ENCODE peak calls at places on chromosomes 1 and 21, in six cellular contexts. Z is cardiac fibroblast, H is endothelial cell, R is GM12878, C is Calu3, V is IMR-90. M is an unnamed sample.

GRCh38 chr1:39164256-39164655 is 40.2 kb upstream of the MACF1 start:
- DNase-seq in C (no peak), H (no peak), V (no peak), R (no peak), Z (no peak), M (no peak)

GRCh38 chr1:180213401-180214177 is 16.5 kb upstream of the LHX4 start:
- DNase-seq in Z (peak), C (no peak), V (no peak), H (no peak), R (peak), M (no peak)

GRCh38 chr1:42046772-42047552 is 106.2 kb upstream of the GUCA2B start:
- DNase-seq in V (no peak), R (no peak), H (no peak), C (no peak), Z (peak), M (no peak)

GRCh38 chr1:154960446-154961136 is 991 bp downstream of the PYGO2 start:
- DNase-seq in V (no peak), H (no peak), Z (no peak), R (no peak), C (no peak), M (no peak)

GRCh38 chr1:16321176-16321867 is 31.0 kb downstream of the FBXO42 start:
- DNase-seq in H (no peak), Z (peak), R (peak), V (no peak), C (no peak), M (no peak)

GRCh38 chr1:3727042-3727824 is 25.0 kb upstream of the CCDC27 start:
- DNase-seq in H (peak), R (no peak), C (no peak), Z (peak), V (no peak), M (no peak)

GRCh38 chr1:240691521-240692338 is 79.8 kb upstream of the GREM2 start:
- DNase-seq in V (peak), Z (peak), R (no peak), C (peak), H (peak), M (peak)

GRCh38 chr1:36182734-36183133 is 26.8 kb downstream of the MAP7D1 start:
- DNase-seq in H (no peak), V (no peak), Z (no peak), R (no peak), C (no peak), M (no peak)

GRCh38 chr1:240190881-240191385 is 99.2 kb downstream of the FMN2 start:
- DNase-seq in Z (peak), H (no peak), V (peak), R (no peak), C (peak), M (no peak)

GRCh38 chr1:230081751-230082150 is 14.7 kb downstream of the GALNT2 start:
- DNase-seq in R (no peak), Z (no peak), H (no peak), C (no peak), V (no peak), M (no peak)

GRCh38 chr1:40982721-40983120 is 3.2 kb downstream of the CTPS1 start:
- DNase-seq in V (no peak), C (no peak), H (no peak), R (no peak), Z (no peak), M (no peak)

GRCh38 chr1:11569551-11569950 is 84.7 kb downstream of the FBXO2 start:
- DNase-seq in C (no peak), V (no peak), Z (no peak), H (no peak), R (no peak), M (no peak)

GRCh38 chr1:52403566-52404115 is 582 bp downstream of the ORC1 start:
- DNase-seq in H (no peak), V (peak), C (peak), Z (peak), R (peak), M (no peak)

GRCh38 chr1:115428676-115429075 is 90.6 kb upstream of the NGF start:
- DNase-seq in V (no peak), C (no peak), H (no peak), R (no peak), Z (no peak), M (no peak)

GRCh38 chr1:198678901-198679329 is 40.1 kb downstream of the PTPRC start:
- DNase-seq in C (no peak), R (no peak), V (no peak), Z (no peak), H (no peak), M (no peak)

GRCh38 chr1:117606608-117607261 is 887 bp downstream of the TENT5C start:
- DNase-seq in C (peak), R (no peak), V (peak), H (no peak), Z (peak), M (no peak)

GRCh38 chr21:34889287-34889536 is 159.9 kb downstream of the RUNX1 start:
- DNase-seq in R (no peak), Z (peak), V (peak), H (peak), C (peak), M (no peak)

GRCh38 chr1:145979746-145980435 is 15.4 kb downstream of the POLR3GL start:
- DNase-seq in C (no peak), Z (no peak), V (no peak), H (no peak), R (peak), M (no peak)

GRCh38 chr1:50620680-50621329 is 197.6 kb upstream of the DMRTA2 start:
- DNase-seq in V (peak), R (no peak), C (peak), H (no peak), Z (peak), M (no peak)

GRCh38 chr1:160997323-160998038 is 23.5 kb downstream of the F11R start:
- DNase-seq in V (peak), R (no peak), C (peak), H (peak), Z (peak), M (no peak)
- TF ChIP-seq CTCF in V (peak), R (peak), C (peak), H (peak), Z (peak), M (peak)

GRCh38 chr1:113978863-113979702 is at the start of gene OLFML3:
- DNase-seq in H (peak), Z (peak), R (peak), V (peak), C (peak), M (peak)

GRCh38 chr1:113975211-113975895 is 3.9 kb upstream of the OLFML3 start:
- DNase-seq in C (no peak), H (no peak), R (no peak), Z (peak), V (peak), M (no peak)

GRCh38 chr1:113972954-113973353 is 6.3 kb upstream of the OLFML3 start:
- DNase-seq in R (no peak), Z (no peak), C (no peak), H (no peak), V (no peak), M (no peak)

GRCh38 chr1:113980120-113980519 is 846 bp downstream of the OLFML3 start:
- DNase-seq in R (no peak), H (no peak), Z (peak), C (no peak), V (peak), M (no peak)

DNA sequence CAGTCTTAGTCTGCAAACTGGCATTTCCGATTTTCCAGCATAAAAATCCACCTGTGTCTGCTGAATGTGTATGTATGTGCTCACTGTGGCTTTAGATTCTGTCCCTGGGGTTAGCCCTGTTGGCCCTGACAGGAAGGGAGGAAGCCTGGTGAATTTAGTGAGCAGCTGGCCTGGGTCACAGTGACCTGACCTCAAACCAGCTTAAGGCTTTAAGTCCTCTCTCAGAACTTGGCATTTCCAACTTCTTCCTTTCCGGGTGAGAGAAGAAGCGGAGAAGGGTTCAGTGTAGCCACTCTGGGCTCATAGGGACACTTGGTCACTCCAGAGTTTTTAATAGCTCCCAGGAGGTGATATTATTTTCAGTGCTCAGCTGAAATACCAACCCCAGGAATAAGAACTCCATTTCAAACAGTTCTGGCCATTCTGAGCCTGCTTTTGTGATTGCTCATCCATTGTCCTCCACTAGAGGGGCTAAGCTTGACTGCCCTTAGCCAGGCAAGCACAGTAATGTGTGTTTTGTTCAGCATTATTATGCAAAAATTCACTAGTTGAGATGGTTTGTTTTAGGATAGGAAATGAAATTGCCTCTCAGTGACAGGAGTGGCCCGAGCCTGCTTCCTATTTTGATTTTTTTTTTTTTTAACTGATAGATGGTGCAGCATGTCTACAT is 2.5 kb upstream of the OLFML3 start:
- DNase-seq in Z (peak), C (no peak), H (no peak), V (peak), R (no peak), M (no peak)
- TF ChIP-seq CTCF in Z (peak), C (peak), H (peak), V (peak), R (peak), M (peak)

DNA sequence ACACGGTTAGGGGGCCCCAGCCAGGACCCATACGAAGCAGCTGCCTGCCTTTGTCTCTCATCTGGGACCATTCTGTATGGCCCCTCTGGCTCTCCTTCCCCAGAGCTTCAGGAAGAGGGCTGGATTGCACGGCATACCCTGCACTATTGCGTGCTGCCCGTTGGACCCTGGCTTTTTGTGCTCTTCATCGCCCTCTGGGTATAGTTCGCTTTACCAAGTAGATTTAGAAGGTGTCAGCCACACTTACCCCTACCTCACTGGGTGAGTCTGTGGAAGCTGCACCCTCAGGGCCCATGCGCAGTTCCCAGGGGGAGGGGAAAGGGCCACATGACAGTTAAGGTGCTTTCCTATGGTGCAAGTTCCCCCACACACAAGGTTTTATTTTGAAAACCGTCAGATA is 7.2 kb downstream of the NAV1 start:
- DNase-seq in V (no peak), H (no peak), Z (no peak), C (peak), R (peak), M (no peak)
- TF ChIP-seq CTCF in V (peak), H (no peak), Z (no peak), C (peak), R (no peak), M (peak)

DNA sequence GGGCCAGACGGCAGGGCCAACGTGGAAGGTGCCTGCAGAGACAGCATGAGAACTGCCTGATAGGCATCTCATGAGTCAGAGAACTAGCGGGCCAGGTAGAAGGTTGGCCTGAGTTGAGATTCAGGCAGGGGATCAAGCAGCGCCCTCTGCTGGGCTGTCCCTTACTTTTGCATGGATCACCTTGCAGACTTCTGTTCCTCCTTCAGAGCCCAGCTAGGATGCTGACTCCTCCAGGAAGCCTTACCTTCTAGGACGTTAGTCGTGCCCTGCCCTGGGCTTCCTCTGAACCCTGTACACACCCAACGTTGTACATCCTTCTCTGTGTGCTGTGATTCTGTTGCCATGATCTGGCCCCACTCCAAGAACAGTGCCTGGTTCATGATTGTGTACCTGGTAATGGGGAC is 231.3 kb upstream of the VAMP3 start:
- DNase-seq in Z (no peak), C (peak), R (no peak), H (peak), V (peak), M (no peak)
- TF ChIP-seq CTCF in Z (peak), C (peak), R (peak), H (peak), V (peak), M (peak)

DNA sequence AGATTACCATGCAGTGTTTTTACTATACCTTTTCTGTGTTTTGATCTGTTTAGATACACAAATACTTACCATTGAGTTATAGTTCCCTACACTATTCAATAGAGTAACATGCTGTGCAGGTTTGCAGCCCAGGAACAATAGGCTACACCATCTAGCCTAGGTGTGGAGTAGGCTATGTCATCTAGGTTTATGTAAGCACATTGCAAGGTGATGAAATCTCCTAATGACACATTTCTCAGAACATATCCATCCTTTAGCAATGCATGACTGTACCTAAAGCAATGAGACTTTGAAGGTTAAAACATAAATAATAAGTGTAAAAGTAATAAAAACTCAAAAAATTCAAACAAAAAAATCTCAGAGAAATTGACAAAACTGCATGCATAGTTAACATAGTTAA is 358.6 kb downstream of the USH2A start:
- DNase-seq in H (no peak), C (no peak), R (no peak), Z (no peak), V (peak), M (no peak)
- TF ChIP-seq CTCF in H (no peak), C (no peak), R (no peak), Z (no peak), V (no peak), M (no peak)

GRCh38 chr1:58848818-58849411 is 65.1 kb upstream of the JUN start:
- DNase-seq in V (peak), R (no peak), Z (peak), C (peak), H (no peak), M (no peak)
- TF ChIP-seq CTCF in V (peak), R (no peak), Z (peak), C (peak), H (no peak), M (no peak)

GRCh38 chr21:24509131-24509530 is 1098.2 kb downstream of the MRPL39 start:
- DNase-seq in R (no peak), V (no peak), H (no peak), Z (no peak), C (no peak), M (no peak)

GRCh38 chr21:24514081-24514733 is 1093.1 kb downstream of the MRPL39 start:
- DNase-seq in H (no peak), C (no peak), Z (no peak), R (no peak), V (peak), M (no peak)
- TF ChIP-seq CTCF in H (no peak), C (no peak), Z (peak), R (peak), V (peak), M (peak)

GRCh38 chr21:44760376-44760775 is 41.2 kb downstream of the UBE2G2 start:
- DNase-seq in H (no peak), Z (no peak), V (no peak), R (no peak), C (no peak), M (no peak)

GRCh38 chr21:44762221-44763049 is 39.2 kb downstream of the UBE2G2 start:
- DNase-seq in V (no peak), R (no peak), Z (no peak), C (no peak), H (no peak), M (no peak)

GRCh38 chr21:44761747-44762208 is 39.8 kb downstream of the UBE2G2 start:
- DNase-seq in H (no peak), Z (no peak), V (no peak), R (no peak), C (no peak), M (no peak)

GRCh38 chr21:44759628-44760285 is 41.9 kb downstream of the UBE2G2 start:
- DNase-seq in V (no peak), C (no peak), H (no peak), R (no peak), Z (no peak), M (no peak)

GRCh38 chr21:44761011-44761729 is 40.5 kb downstream of the UBE2G2 start:
- DNase-seq in R (no peak), V (no peak), C (peak), Z (no peak), H (no peak), M (no peak)
- TF ChIP-seq CTCF in R (peak), V (no peak), C (no peak), Z (peak), H (no peak), M (peak)

DNA sequence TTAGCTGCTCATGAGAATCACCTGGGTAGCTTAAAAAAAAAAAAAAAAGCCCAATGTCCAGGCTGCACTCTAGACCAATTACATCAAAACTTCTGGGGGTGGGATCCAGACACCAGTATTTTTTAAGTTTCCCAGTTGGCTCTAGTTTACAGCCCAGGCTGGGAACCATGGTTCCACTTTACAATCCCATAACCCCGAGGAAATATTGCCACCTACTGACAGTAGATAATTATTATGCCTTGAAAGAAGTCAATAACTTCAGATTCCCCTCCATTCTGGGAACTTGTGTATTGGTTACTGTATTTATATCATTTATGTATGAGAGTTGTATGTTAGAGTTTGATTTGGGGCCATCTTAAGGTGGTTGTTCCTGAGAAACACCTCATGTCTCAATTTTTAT is 100.2 kb downstream of the SPATA46 start:
- DNase-seq in H (no peak), R (no peak), C (peak), Z (peak), V (peak), M (no peak)
- TF ChIP-seq CTCF in H (peak), R (no peak), C (peak), Z (peak), V (peak), M (peak)

M was measured in D721Med.